ENCODE peak calls at places on chromosomes 5 and 9, in six cellular contexts. One of them, this sample, is unnamed.

GRCh38 chr5:77266291-77266690 is 55.8 kb downstream of the PDE8B start:
- DNase-seq in SK-N-SH: no peak
- DNase-seq in MM.1S: no peak
- DNase-seq in PC-3: peak
- DNase-seq in GM23248: peak
- DNase-seq in HCT116: no peak
- DNase-seq in this sample: no peak

GRCh38 chr5:51556833-51557232 is 173.6 kb downstream of the ISL1 start:
- DNase-seq in SK-N-SH: no peak
- DNase-seq in PC-3: no peak
- DNase-seq in GM23248: no peak
- DNase-seq in MM.1S: no peak
- DNase-seq in HCT116: no peak
- DNase-seq in this sample: no peak

GRCh38 chr5:3251784-3252183 is 343.8 kb upstream of the IRX1 start:
- DNase-seq in HCT116: no peak
- DNase-seq in PC-3: no peak
- DNase-seq in SK-N-SH: no peak
- DNase-seq in GM23248: no peak
- DNase-seq in MM.1S: no peak
- DNase-seq in this sample: no peak

GRCh38 chr5:3325206-3325605 is 270.4 kb upstream of the IRX1 start:
- DNase-seq in HCT116: no peak
- DNase-seq in PC-3: no peak
- DNase-seq in GM23248: peak
- DNase-seq in MM.1S: no peak
- DNase-seq in SK-N-SH: no peak
- DNase-seq in this sample: peak

GRCh38 chr9:109013678-109014145 is 413 bp upstream of the CTNNAL1 start:
- DNase-seq in GM23248: peak
- DNase-seq in SK-N-SH: no peak
- DNase-seq in HCT116: no peak
- DNase-seq in PC-3: no peak
- DNase-seq in MM.1S: no peak
- DNase-seq in this sample: no peak

GRCh38 chr5:147485046-147485445 is 24.8 kb downstream of the DPYSL3 start:
- DNase-seq in MM.1S: no peak
- DNase-seq in SK-N-SH: no peak
- DNase-seq in PC-3: no peak
- DNase-seq in GM23248: peak
- DNase-seq in HCT116: no peak
- DNase-seq in this sample: no peak

GRCh38 chr9:89849096-89849495 is 244.3 kb downstream of the GADD45G start:
- DNase-seq in PC-3: no peak
- DNase-seq in MM.1S: no peak
- DNase-seq in SK-N-SH: no peak
- DNase-seq in GM23248: no peak
- DNase-seq in HCT116: no peak
- DNase-seq in this sample: no peak

GRCh38 chr9:95138474-95138873 is 179.0 kb downstream of the FANCC start:
- DNase-seq in SK-N-SH: peak
- DNase-seq in HCT116: no peak
- DNase-seq in GM23248: no peak
- DNase-seq in MM.1S: no peak
- DNase-seq in PC-3: peak
- DNase-seq in this sample: no peak

GRCh38 chr5:68353624-68354023 is 138.1 kb downstream of the PIK3R1 start:
- DNase-seq in GM23248: peak
- DNase-seq in SK-N-SH: no peak
- DNase-seq in PC-3: no peak
- DNase-seq in HCT116: no peak
- DNase-seq in MM.1S: no peak
- DNase-seq in this sample: no peak

GRCh38 chr5:83744851-83745250 is 24.2 kb upstream of the HAPLN1 start:
- DNase-seq in PC-3: no peak
- DNase-seq in SK-N-SH: no peak
- DNase-seq in HCT116: no peak
- DNase-seq in GM23248: peak
- DNase-seq in MM.1S: no peak
- DNase-seq in this sample: no peak

GRCh38 chr5:150142800-150143724 is 12.6 kb downstream of the PDGFRB start:
- DNase-seq in PC-3: peak
- DNase-seq in HCT116: peak
- DNase-seq in SK-N-SH: peak
- DNase-seq in MM.1S: no peak
- DNase-seq in GM23248: peak
- DNase-seq in this sample: no peak

GRCh38 chr5:149829954-149830353 is 99.8 kb downstream of the PPARGC1B start:
- DNase-seq in MM.1S: no peak
- DNase-seq in SK-N-SH: peak
- DNase-seq in GM23248: no peak
- DNase-seq in HCT116: no peak
- DNase-seq in PC-3: peak
- DNase-seq in this sample: peak

GRCh38 chr5:155728857-155729683 is 597.9 kb upstream of the SGCD start:
- DNase-seq in MM.1S: no peak
- DNase-seq in HCT116: no peak
- DNase-seq in GM23248: peak
- DNase-seq in PC-3: no peak
- DNase-seq in SK-N-SH: peak
- DNase-seq in this sample: peak

GRCh38 chr5:136108131-136108739 is 24.4 kb upstream of the SMAD5 start:
- DNase-seq in GM23248: no peak
- DNase-seq in SK-N-SH: no peak
- DNase-seq in PC-3: no peak
- DNase-seq in HCT116: no peak
- DNase-seq in MM.1S: no peak
- DNase-seq in this sample: no peak

GRCh38 chr5:72378636-72379289 is 58.6 kb downstream of the PTCD2 start:
- DNase-seq in PC-3: peak
- DNase-seq in GM23248: peak
- DNase-seq in SK-N-SH: peak
- DNase-seq in HCT116: no peak
- DNase-seq in MM.1S: no peak
- DNase-seq in this sample: no peak

GRCh38 chr9:100294806-100295205 is 57.9 kb downstream of the TEX10 start:
- DNase-seq in GM23248: no peak
- DNase-seq in SK-N-SH: no peak
- DNase-seq in PC-3: no peak
- DNase-seq in HCT116: no peak
- DNase-seq in MM.1S: no peak
- DNase-seq in this sample: no peak

GRCh38 chr9:116589392-116590354 is 97.4 kb upstream of the TRIM32 start:
- DNase-seq in MM.1S: peak
- DNase-seq in PC-3: peak
- DNase-seq in SK-N-SH: peak
- DNase-seq in HCT116: peak
- DNase-seq in GM23248: peak
- DNase-seq in this sample: peak

GRCh38 chr5:149002761-149003689 is 59.8 kb downstream of the SH3TC2 start:
- DNase-seq in GM23248: peak
- DNase-seq in SK-N-SH: no peak
- DNase-seq in PC-3: peak
- DNase-seq in HCT116: no peak
- DNase-seq in MM.1S: no peak
- DNase-seq in this sample: no peak

GRCh38 chr9:33852216-33852826 is 35.4 kb downstream of the UBE2R2 start:
- DNase-seq in SK-N-SH: peak
- DNase-seq in HCT116: peak
- DNase-seq in PC-3: peak
- DNase-seq in MM.1S: peak
- DNase-seq in GM23248: peak
- DNase-seq in this sample: peak

GRCh38 chr5:17113174-17113941 is 104.1 kb upstream of the BASP1 start:
- DNase-seq in SK-N-SH: no peak
- DNase-seq in PC-3: peak
- DNase-seq in GM23248: peak
- DNase-seq in HCT116: no peak
- DNase-seq in MM.1S: no peak
- DNase-seq in this sample: no peak

GRCh38 chr9:75871624-75872023 is 18.8 kb upstream of the PCSK5 start:
- DNase-seq in GM23248: no peak
- DNase-seq in HCT116: no peak
- DNase-seq in MM.1S: no peak
- DNase-seq in SK-N-SH: no peak
- DNase-seq in PC-3: no peak
- DNase-seq in this sample: no peak

GRCh38 chr5:123875444-123876264 is 363.7 kb downstream of the CSNK1G3 start:
- DNase-seq in MM.1S: no peak
- DNase-seq in GM23248: no peak
- DNase-seq in HCT116: no peak
- DNase-seq in PC-3: no peak
- DNase-seq in SK-N-SH: no peak
- DNase-seq in this sample: peak

GRCh38 chr9:136615631-136616306 is 46.9 kb upstream of the EGFL7 start:
- DNase-seq in HCT116: no peak
- DNase-seq in MM.1S: no peak
- DNase-seq in SK-N-SH: no peak
- DNase-seq in PC-3: peak
- DNase-seq in GM23248: no peak
- DNase-seq in this sample: no peak

GRCh38 chr9:136616307-136616635 is 46.4 kb upstream of the EGFL7 start:
- DNase-seq in PC-3: no peak
- DNase-seq in HCT116: no peak
- DNase-seq in SK-N-SH: no peak
- DNase-seq in GM23248: no peak
- DNase-seq in MM.1S: no peak
- DNase-seq in this sample: no peak

GRCh38 chr9:136614967-136615623 is 47.6 kb upstream of the EGFL7 start:
- DNase-seq in GM23248: no peak
- DNase-seq in SK-N-SH: no peak
- DNase-seq in PC-3: no peak
- DNase-seq in MM.1S: no peak
- DNase-seq in HCT116: peak
- DNase-seq in this sample: peak

GRCh38 chr9:136613824-136614371 is 48.8 kb upstream of the EGFL7 start:
- DNase-seq in HCT116: no peak
- DNase-seq in GM23248: no peak
- DNase-seq in MM.1S: no peak
- DNase-seq in SK-N-SH: no peak
- DNase-seq in PC-3: no peak
- DNase-seq in this sample: no peak

DNA sequence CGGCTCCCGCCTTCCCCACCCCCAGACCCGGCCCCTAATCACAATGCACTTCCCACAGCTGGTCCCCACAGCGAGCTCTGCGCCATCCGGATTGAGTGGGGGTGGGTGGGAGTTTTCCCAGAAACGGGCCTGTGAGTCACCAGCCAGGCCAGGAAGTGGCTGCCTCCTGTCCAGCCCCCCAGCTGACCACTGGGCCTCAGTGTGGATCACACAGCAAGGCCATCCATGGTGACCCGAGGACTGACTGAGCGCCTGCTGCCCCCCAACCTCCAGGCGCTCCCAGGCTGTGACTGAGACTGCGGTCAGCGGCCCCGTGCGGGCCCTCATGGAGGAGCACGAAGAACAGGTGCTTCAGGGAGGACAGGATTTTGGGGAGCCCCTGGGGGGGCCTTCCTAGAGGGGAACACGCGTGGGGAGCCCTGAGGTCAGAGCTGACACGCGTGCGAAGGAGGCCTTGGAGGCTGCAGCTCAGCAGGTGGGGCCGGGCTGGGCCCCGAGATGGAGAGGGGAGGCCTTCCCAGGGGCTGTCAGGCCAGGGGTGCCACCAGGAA is 48.3 kb upstream of the EGFL7 start:
- DNase-seq in HCT116: no peak
- DNase-seq in GM23248: peak
- DNase-seq in MM.1S: no peak
- DNase-seq in PC-3: no peak
- DNase-seq in SK-N-SH: peak
- DNase-seq in this sample: no peak
- TF ChIP-seq EZH2phosphoT487 in HCT116: no peak
- TF ChIP-seq EZH2phosphoT487 in GM23248: no peak
- TF ChIP-seq EZH2phosphoT487 in MM.1S: no peak
- TF ChIP-seq EZH2phosphoT487 in PC-3: no peak
- TF ChIP-seq EZH2phosphoT487 in SK-N-SH: no peak
- TF ChIP-seq EZH2phosphoT487 in this sample: no peak

DNA sequence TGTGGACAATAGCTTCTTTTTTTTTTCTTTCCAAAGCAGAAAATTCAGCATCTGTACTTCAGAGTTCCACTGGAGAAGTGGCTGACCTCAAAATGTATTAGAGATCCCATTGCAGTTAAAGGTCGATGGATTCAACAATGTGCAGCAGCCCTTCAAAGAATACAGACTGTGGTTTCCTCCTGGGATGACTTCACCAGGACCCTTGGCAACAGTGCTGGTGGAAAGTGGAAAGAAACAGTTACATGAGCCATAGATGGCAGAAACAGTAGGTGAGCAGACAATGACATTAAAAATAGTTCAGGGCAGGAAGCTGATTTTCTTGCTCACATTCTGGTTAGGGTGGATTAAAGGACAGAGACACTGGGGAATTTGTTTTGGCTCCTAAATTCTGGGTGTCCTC is 62.4 kb downstream of the SLC28A3 start:
- DNase-seq in PC-3: peak
- DNase-seq in MM.1S: no peak
- DNase-seq in SK-N-SH: no peak
- DNase-seq in HCT116: no peak
- DNase-seq in GM23248: peak
- DNase-seq in this sample: no peak
- H3K27ac ChIP-seq in PC-3: peak
- H3K27ac ChIP-seq in MM.1S: no peak
- H3K27ac ChIP-seq in SK-N-SH: peak
- H3K27ac ChIP-seq in HCT116: no peak
- H3K27ac ChIP-seq in GM23248: peak
- H3K27ac ChIP-seq in this sample: no peak

DNA sequence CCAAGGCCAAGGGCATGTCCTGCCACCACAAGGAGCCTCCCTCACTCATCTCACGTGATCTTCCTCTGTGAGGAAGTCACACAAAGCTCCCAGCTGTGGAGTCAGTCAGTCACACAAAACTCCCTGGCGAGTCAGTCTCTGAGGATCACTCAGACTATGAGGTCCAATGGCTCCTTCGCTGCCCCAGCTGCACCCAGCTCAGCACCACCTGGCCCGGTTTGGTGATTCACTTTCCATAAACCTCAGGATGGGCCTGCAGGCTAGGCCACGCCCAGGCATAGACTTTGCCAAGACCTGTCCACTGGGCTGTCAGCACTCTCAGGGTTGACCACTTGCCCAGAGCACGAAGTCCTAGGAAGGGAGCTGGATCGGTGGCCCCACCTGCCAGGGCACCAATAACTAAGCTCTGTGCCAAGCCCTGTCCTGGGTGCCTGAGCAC is 233.8 kb downstream of the HSPA4 start:
- DNase-seq in PC-3: peak
- DNase-seq in GM23248: peak
- DNase-seq in SK-N-SH: no peak
- DNase-seq in MM.1S: peak
- DNase-seq in HCT116: no peak
- DNase-seq in this sample: no peak
- H3K9ac ChIP-seq in PC-3: no peak
- H3K9ac ChIP-seq in GM23248: no peak
- H3K9ac ChIP-seq in SK-N-SH: no peak
- H3K9ac ChIP-seq in MM.1S: no peak
- H3K9ac ChIP-seq in HCT116: no peak
- H3K9ac ChIP-seq in this sample: no peak

DNA sequence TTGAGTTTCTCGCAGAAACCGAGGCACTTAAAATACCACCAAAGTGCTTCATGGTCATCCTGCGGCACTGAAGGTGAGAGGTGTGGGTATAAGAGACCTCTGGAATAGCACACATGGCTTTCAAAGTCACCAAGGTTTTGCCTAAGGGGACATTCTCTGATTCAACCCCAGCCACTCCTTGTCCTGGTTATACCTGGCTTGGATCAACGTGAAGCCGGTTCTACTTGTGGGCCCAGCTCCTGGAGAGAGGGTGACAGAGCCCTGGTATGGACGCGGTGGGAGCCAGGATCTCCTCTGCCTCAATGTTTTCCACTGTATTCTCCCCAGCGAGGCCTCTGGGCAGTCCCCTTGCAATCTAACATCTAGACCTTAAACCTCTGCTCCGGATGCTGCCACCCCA is 132.0 kb downstream of the FSTL4 start:
- DNase-seq in HCT116: no peak
- DNase-seq in PC-3: no peak
- DNase-seq in GM23248: no peak
- DNase-seq in MM.1S: no peak
- DNase-seq in SK-N-SH: no peak
- DNase-seq in this sample: no peak
- TF ChIP-seq EZH2phosphoT487 in HCT116: no peak
- TF ChIP-seq EZH2phosphoT487 in PC-3: no peak
- TF ChIP-seq EZH2phosphoT487 in GM23248: no peak
- TF ChIP-seq EZH2phosphoT487 in MM.1S: no peak
- TF ChIP-seq EZH2phosphoT487 in SK-N-SH: no peak
- TF ChIP-seq EZH2phosphoT487 in this sample: no peak

This sample was measured in neural progenitor cell.